ENCODE peak calls at places on chromosomes 7 and 10, in five cellular contexts. K, Y, L, P and U are unnamed samples.

GRCh38 chr10:101778151-101778780 is 2.4 kb upstream of the FGF8 start:
- DNase-seq in K (no peak), L (no peak), P (no peak), Y (no peak), U (no peak)

GRCh38 chr10:94991243-94991888 is 52.9 kb downstream of the CYP2C9 start:
- DNase-seq in P (peak; percentile 68), L (peak; percentile 45), Y (no peak), K (no peak), U (no peak)

GRCh38 chr10:31886885-31887284 is 41.7 kb downstream of the ARHGAP12 start:
- DNase-seq in L (no peak), Y (no peak), P (no peak), K (no peak), U (no peak)

GRCh38 chr10:51397695-51398094 is 301.7 kb downstream of the CSTF2T start:
- DNase-seq in P (no peak), Y (no peak), L (peak; percentile 26), K (peak; percentile 74), U (peak; percentile 51)

GRCh38 chr10:79608505-79609375 is 2.0 kb upstream of the SFTPA1 start:
- DNase-seq in Y (peak; percentile 24), L (no peak), P (no peak), K (no peak), U (no peak)

GRCh38 chr7:91634485-91635177 is 245.9 kb downstream of the MTERF1 start:
- DNase-seq in L (no peak), K (no peak), P (no peak), Y (peak; percentile 96), U (no peak)

GRCh38 chr7:84248267-84248666 is 53.7 kb upstream of the SEMA3A start:
- DNase-seq in K (no peak), L (no peak), Y (no peak), P (no peak), U (no peak)

GRCh38 chr10:131920693-131921092 is 19.9 kb downstream of the PPP2R2D start:
- DNase-seq in P (no peak), Y (no peak), K (no peak), L (no peak), U (no peak)

GRCh38 chr10:69638642-69639041 is 8.6 kb downstream of the FAM241B start:
- DNase-seq in L (no peak), P (no peak), Y (no peak), K (no peak), U (no peak)

GRCh38 chr7:94760702-94761101 is 104.8 kb upstream of the SGCE start:
- DNase-seq in P (no peak), K (no peak), Y (no peak), L (no peak), U (no peak)

GRCh38 chr7:26279405-26279804 is 12.3 kb upstream of the SNX10 start:
- DNase-seq in K (no peak), L (no peak), Y (no peak), P (peak; percentile 86), U (no peak)

GRCh38 chr7:115478426-115478825 is 552.1 kb downstream of the TFEC start:
- DNase-seq in L (no peak), K (no peak), P (no peak), Y (no peak), U (no peak)

GRCh38 chr10:7788640-7789335 is 811 bp downstream of the ATP5F1C start:
- DNase-seq in K (no peak), Y (no peak), L (no peak), P (peak; percentile 19), U (no peak)

GRCh38 chr7:116736927-116737715 is 65.1 kb downstream of the MET start:
- DNase-seq in K (no peak), L (no peak), Y (no peak), P (no peak), U (no peak)

GRCh38 chr7:52260046-52260665 is 775.3 kb upstream of the POM121L12 start:
- DNase-seq in Y (peak; percentile 46), P (no peak), K (no peak), L (no peak), U (no peak)

GRCh38 chr10:130570119-130570518 is 433.9 kb downstream of the GLRX3 start:
- DNase-seq in K (no peak), Y (no peak), P (no peak), L (no peak), U (no peak)

GRCh38 chr7:48089415-48089975 is 430 bp downstream of the UPP1 start:
- DNase-seq in L (no peak), Y (peak; percentile 69), K (peak; percentile 40), P (peak; percentile 29), U (peak; percentile 71)

GRCh38 chr7:90178592-90179279 is 24.5 kb downstream of the STEAP1 start:
- DNase-seq in L (no peak), K (no peak), Y (no peak), P (peak; percentile 67), U (no peak)

GRCh38 chr10:126476256-126476655 is 88.0 kb upstream of the ADAM12 start:
- DNase-seq in P (no peak), L (no peak), K (no peak), Y (no peak), U (no peak)

GRCh38 chr7:24912424-24912823 is 67.6 kb downstream of the OSBPL3 start:
- DNase-seq in L (no peak), P (no peak), Y (no peak), K (no peak), U (no peak)

GRCh38 chr7:4629287-4629905 is 52.7 kb upstream of the FOXK1 start:
- DNase-seq in L (no peak), K (no peak), Y (no peak), P (no peak), U (no peak)

GRCh38 chr10:13271552-13272163 is 28.2 kb downstream of the PHYH start:
- DNase-seq in L (no peak), K (no peak), Y (no peak), P (no peak), U (no peak)

GRCh38 chr10:132149261-132149660 is 37.5 kb upstream of the DPYSL4 start:
- DNase-seq in K (no peak), P (no peak), L (no peak), Y (no peak), U (no peak)

GRCh38 chr10:97320480-97321031 is 1.5 kb downstream of the FRAT1 start:
- DNase-seq in P (no peak), K (no peak), Y (no peak), L (no peak), U (peak; percentile 48)

GRCh38 chr10:113470372-113471240 is 82.2 kb upstream of the HABP2 start:
- DNase-seq in P (no peak), K (no peak), L (no peak), Y (no peak), U (no peak)

GRCh38 chr10:77763453-77764430 is 126.1 kb upstream of the KCNMA1 start:
- DNase-seq in P (no peak), L (no peak), K (no peak), Y (no peak), U (no peak)

GRCh38 chr10:12179616-12180015 is 16.1 kb downstream of the NUDT5 start:
- DNase-seq in Y (no peak), P (no peak), L (no peak), K (no peak), U (no peak)

GRCh38 chr7:159067870-159068787 is 76.5 kb downstream of the VIPR2 start:
- DNase-seq in P (no peak), K (no peak), Y (no peak), L (no peak), U (peak; percentile 50)

GRCh38 chr10:58782876-58783859 is 270.5 kb downstream of the BICC1 start:
- DNase-seq in Y (no peak), K (no peak), L (no peak), P (no peak), U (peak; percentile 47)

GRCh38 chr7:4724648-4725013 is 42.5 kb downstream of the FOXK1 start:
- DNase-seq in Y (no peak), L (no peak), K (no peak), P (no peak), U (no peak)

GRCh38 chr7:360454-361100 is 70.6 kb downstream of the FOXL3 start:
- DNase-seq in K (no peak), L (no peak), Y (no peak), P (no peak), U (no peak)